ENCODE peak calls at places on chromosomes 4 and X, in nine cellular contexts. One of them, this sample, is unnamed.

GRCh38 chrX:35890699-35891098 is 28.8 kb upstream of the CFAP47 start:
- DNase-seq in foreskin fibroblast: no peak
- DNase-seq in neural crest cell: no peak
- DNase-seq in GM10248: peak; percentile 14
- DNase-seq in sigmoid colon: no peak
- DNase-seq in mammary epithelial cell: peak; percentile 35
- DNase-seq in MCF 10A: peak; percentile 79
- DNase-seq in right atrium auricular region: no peak
- DNase-seq in psoas muscle: no peak
- DNase-seq in this sample: peak; percentile 16

GRCh38 chr4:97073194-97073593 is 1070.1 kb downstream of the STPG2 start:
- DNase-seq in right atrium auricular region: no peak
- DNase-seq in GM10248: no peak
- DNase-seq in sigmoid colon: no peak
- DNase-seq in MCF 10A: no peak
- DNase-seq in psoas muscle: no peak
- DNase-seq in mammary epithelial cell: no peak
- DNase-seq in neural crest cell: no peak
- DNase-seq in foreskin fibroblast: no peak
- DNase-seq in this sample: no peak

GRCh38 chr4:139523076-139523475 is 32.9 kb downstream of the SETD7 start:
- DNase-seq in GM10248: no peak
- DNase-seq in foreskin fibroblast: no peak
- DNase-seq in psoas muscle: no peak
- DNase-seq in neural crest cell: no peak
- DNase-seq in sigmoid colon: no peak
- DNase-seq in mammary epithelial cell: peak; percentile 32
- DNase-seq in right atrium auricular region: no peak
- DNase-seq in MCF 10A: peak; percentile 24
- DNase-seq in this sample: no peak

GRCh38 chrX:47748576-47748975 is 88.1 kb upstream of the ZNF81 start:
- DNase-seq in sigmoid colon: no peak
- DNase-seq in foreskin fibroblast: no peak
- DNase-seq in MCF 10A: peak; percentile 39
- DNase-seq in right atrium auricular region: no peak
- DNase-seq in psoas muscle: no peak
- DNase-seq in mammary epithelial cell: no peak
- DNase-seq in neural crest cell: no peak
- DNase-seq in GM10248: no peak
- DNase-seq in this sample: no peak

GRCh38 chr4:148632476-148632875 is 190.3 kb upstream of the NR3C2 start:
- DNase-seq in sigmoid colon: no peak
- DNase-seq in right atrium auricular region: no peak
- DNase-seq in psoas muscle: no peak
- DNase-seq in foreskin fibroblast: no peak
- DNase-seq in GM10248: no peak
- DNase-seq in mammary epithelial cell: peak; percentile 11
- DNase-seq in MCF 10A: no peak
- DNase-seq in neural crest cell: no peak
- DNase-seq in this sample: no peak

GRCh38 chrX:39613508-39613921 is 484.2 kb downstream of the BCOR start:
- DNase-seq in sigmoid colon: no peak
- DNase-seq in right atrium auricular region: no peak
- DNase-seq in MCF 10A: peak; percentile 35
- DNase-seq in neural crest cell: no peak
- DNase-seq in GM10248: peak; percentile 47
- DNase-seq in mammary epithelial cell: peak; percentile 18
- DNase-seq in foreskin fibroblast: no peak
- DNase-seq in psoas muscle: peak; percentile 27
- DNase-seq in this sample: peak; percentile 53

GRCh38 chr4:48877827-48878535 is 28.6 kb downstream of the OCIAD2 start:
- DNase-seq in mammary epithelial cell: peak; percentile 87
- DNase-seq in right atrium auricular region: no peak
- DNase-seq in GM10248: no peak
- DNase-seq in neural crest cell: no peak
- DNase-seq in foreskin fibroblast: no peak
- DNase-seq in sigmoid colon: no peak
- DNase-seq in psoas muscle: no peak
- DNase-seq in MCF 10A: no peak
- DNase-seq in this sample: no peak

GRCh38 chr4:68469482-68469881 is 22.2 kb downstream of the TMPRSS11E start:
- DNase-seq in foreskin fibroblast: no peak
- DNase-seq in psoas muscle: no peak
- DNase-seq in right atrium auricular region: no peak
- DNase-seq in GM10248: no peak
- DNase-seq in MCF 10A: no peak
- DNase-seq in neural crest cell: no peak
- DNase-seq in sigmoid colon: no peak
- DNase-seq in mammary epithelial cell: no peak
- DNase-seq in this sample: no peak

GRCh38 chr4:52408471-52408870 is 250.6 kb downstream of the USP46 start:
- DNase-seq in foreskin fibroblast: no peak
- DNase-seq in neural crest cell: no peak
- DNase-seq in GM10248: no peak
- DNase-seq in psoas muscle: no peak
- DNase-seq in right atrium auricular region: no peak
- DNase-seq in MCF 10A: peak; percentile 4
- DNase-seq in mammary epithelial cell: no peak
- DNase-seq in sigmoid colon: no peak
- DNase-seq in this sample: no peak

GRCh38 chr4:52195882-52196281 is 144.8 kb downstream of the SPATA18 start:
- DNase-seq in foreskin fibroblast: no peak
- DNase-seq in mammary epithelial cell: no peak
- DNase-seq in MCF 10A: no peak
- DNase-seq in GM10248: no peak
- DNase-seq in right atrium auricular region: no peak
- DNase-seq in psoas muscle: no peak
- DNase-seq in neural crest cell: no peak
- DNase-seq in sigmoid colon: no peak
- DNase-seq in this sample: no peak

GRCh38 chr4:164926301-164926700 is 49.3 kb downstream of the APELA start:
- DNase-seq in sigmoid colon: no peak
- DNase-seq in foreskin fibroblast: no peak
- DNase-seq in psoas muscle: no peak
- DNase-seq in right atrium auricular region: no peak
- DNase-seq in GM10248: no peak
- DNase-seq in mammary epithelial cell: peak; percentile 74
- DNase-seq in MCF 10A: peak; percentile 93
- DNase-seq in neural crest cell: no peak
- DNase-seq in this sample: no peak

GRCh38 chr4:26557164-26557563 is 26.7 kb upstream of the TBC1D19 start:
- DNase-seq in sigmoid colon: no peak
- DNase-seq in foreskin fibroblast: peak; percentile 97
- DNase-seq in mammary epithelial cell: peak; percentile 32
- DNase-seq in GM10248: no peak
- DNase-seq in right atrium auricular region: no peak
- DNase-seq in neural crest cell: no peak
- DNase-seq in psoas muscle: peak; percentile 18
- DNase-seq in MCF 10A: peak; percentile 24
- DNase-seq in this sample: no peak

GRCh38 chr4:41028392-41029076 is 185.8 kb downstream of the APBB2 start:
- DNase-seq in MCF 10A: no peak
- DNase-seq in right atrium auricular region: no peak
- DNase-seq in mammary epithelial cell: no peak
- DNase-seq in foreskin fibroblast: peak; percentile 50
- DNase-seq in GM10248: no peak
- DNase-seq in neural crest cell: no peak
- DNase-seq in sigmoid colon: no peak
- DNase-seq in psoas muscle: no peak
- DNase-seq in this sample: no peak

GRCh38 chrX:41145920-41146608 is 60.8 kb downstream of the USP9X start:
- DNase-seq in MCF 10A: peak; percentile 93
- DNase-seq in sigmoid colon: no peak
- DNase-seq in mammary epithelial cell: peak; percentile 86
- DNase-seq in psoas muscle: no peak
- DNase-seq in GM10248: no peak
- DNase-seq in foreskin fibroblast: peak; percentile 57
- DNase-seq in right atrium auricular region: no peak
- DNase-seq in neural crest cell: no peak
- DNase-seq in this sample: no peak

DNA sequence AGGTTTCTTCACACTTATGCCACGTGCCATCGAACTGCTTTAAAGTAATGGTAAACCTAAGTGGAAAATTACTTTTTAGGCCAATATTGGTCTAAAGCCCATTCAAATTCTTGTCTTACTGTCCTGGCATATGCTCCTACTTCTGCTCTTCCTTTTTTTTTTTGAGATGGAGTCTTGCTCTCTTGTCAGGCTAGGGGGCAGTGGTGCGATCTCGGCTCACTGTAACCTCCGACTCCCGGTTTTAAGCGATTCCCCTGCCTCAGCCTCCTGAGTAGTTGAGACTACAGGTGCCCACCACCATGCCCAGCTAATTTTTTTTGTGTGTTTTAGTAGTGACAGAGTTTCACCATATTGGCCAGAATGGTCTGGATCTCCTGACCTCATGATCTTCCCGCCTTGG is 129.0 kb upstream of the TECRL start:
- DNase-seq in neural crest cell: no peak
- DNase-seq in mammary epithelial cell: no peak
- DNase-seq in sigmoid colon: no peak
- DNase-seq in psoas muscle: no peak
- DNase-seq in right atrium auricular region: no peak
- DNase-seq in foreskin fibroblast: no peak
- DNase-seq in MCF 10A: no peak
- DNase-seq in GM10248: no peak
- DNase-seq in this sample: no peak
- TF ChIP-seq CTCF in neural crest cell: peak; percentile 39
- TF ChIP-seq CTCF in mammary epithelial cell: no peak
- TF ChIP-seq CTCF in sigmoid colon: no peak
- TF ChIP-seq CTCF in psoas muscle: no peak
- TF ChIP-seq CTCF in right atrium auricular region: no peak
- TF ChIP-seq CTCF in foreskin fibroblast: no peak
- TF ChIP-seq CTCF in MCF 10A: no peak
- TF ChIP-seq CTCF in GM10248: no peak
- TF ChIP-seq CTCF in this sample: no peak

DNA sequence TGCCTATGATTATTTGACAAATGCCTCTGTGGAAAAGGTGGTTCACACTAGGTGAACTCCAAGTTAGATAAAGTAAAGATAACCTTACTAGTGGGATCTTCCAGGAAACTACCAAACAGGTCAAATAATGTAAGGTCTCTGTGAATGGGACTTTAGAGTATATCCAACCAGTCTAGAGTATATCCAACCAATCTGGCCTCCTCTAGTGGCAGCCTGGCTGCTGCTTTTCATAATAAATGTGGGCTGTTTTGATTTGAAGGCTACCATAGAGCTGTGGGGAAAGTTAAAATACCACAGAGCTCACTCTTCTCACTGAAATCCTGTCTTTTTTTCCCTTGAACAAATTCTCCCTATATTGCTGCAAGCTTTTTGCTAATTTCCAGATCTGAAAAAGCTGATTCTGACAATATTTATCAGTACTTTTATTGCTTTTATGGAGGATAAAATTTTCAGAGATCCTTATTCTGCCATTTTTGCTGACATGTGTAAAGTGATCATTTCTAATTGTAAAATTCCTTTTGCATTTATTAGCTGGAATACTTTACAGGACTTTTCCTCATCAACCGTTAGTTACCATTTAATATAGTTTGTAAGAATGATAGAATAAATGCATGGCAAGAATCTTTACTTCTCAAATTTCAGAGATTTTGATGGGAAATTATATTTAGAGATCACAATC is 111.3 kb downstream of the TET2 start:
- DNase-seq in foreskin fibroblast: no peak
- DNase-seq in psoas muscle: no peak
- DNase-seq in sigmoid colon: no peak
- DNase-seq in mammary epithelial cell: no peak
- DNase-seq in neural crest cell: no peak
- DNase-seq in GM10248: no peak
- DNase-seq in MCF 10A: peak; percentile 2
- DNase-seq in right atrium auricular region: no peak
- DNase-seq in this sample: no peak
- TF ChIP-seq CTCF in foreskin fibroblast: no peak
- TF ChIP-seq CTCF in psoas muscle: no peak
- TF ChIP-seq CTCF in sigmoid colon: no peak
- TF ChIP-seq CTCF in mammary epithelial cell: peak; percentile 6
- TF ChIP-seq CTCF in neural crest cell: no peak
- TF ChIP-seq CTCF in GM10248: no peak
- TF ChIP-seq CTCF in MCF 10A: no peak
- TF ChIP-seq CTCF in right atrium auricular region: no peak
- TF ChIP-seq CTCF in this sample: no peak

GRCh38 chr4:104353481-104353880 is 141.2 kb downstream of the CXXC4 start:
- DNase-seq in sigmoid colon: no peak
- DNase-seq in right atrium auricular region: no peak
- DNase-seq in foreskin fibroblast: no peak
- DNase-seq in MCF 10A: no peak
- DNase-seq in mammary epithelial cell: no peak
- DNase-seq in psoas muscle: no peak
- DNase-seq in neural crest cell: no peak
- DNase-seq in GM10248: no peak
- DNase-seq in this sample: no peak

GRCh38 chr4:104345598-104346242 is 149.0 kb downstream of the CXXC4 start:
- DNase-seq in mammary epithelial cell: no peak
- DNase-seq in foreskin fibroblast: no peak
- DNase-seq in right atrium auricular region: no peak
- DNase-seq in neural crest cell: no peak
- DNase-seq in MCF 10A: no peak
- DNase-seq in sigmoid colon: no peak
- DNase-seq in GM10248: no peak
- DNase-seq in psoas muscle: no peak
- DNase-seq in this sample: no peak

GRCh38 chr4:104352211-104352610 is 142.5 kb downstream of the CXXC4 start:
- DNase-seq in GM10248: no peak
- DNase-seq in neural crest cell: no peak
- DNase-seq in psoas muscle: no peak
- DNase-seq in mammary epithelial cell: peak; percentile 6
- DNase-seq in foreskin fibroblast: no peak
- DNase-seq in sigmoid colon: no peak
- DNase-seq in MCF 10A: no peak
- DNase-seq in right atrium auricular region: no peak
- DNase-seq in this sample: no peak

DNA sequence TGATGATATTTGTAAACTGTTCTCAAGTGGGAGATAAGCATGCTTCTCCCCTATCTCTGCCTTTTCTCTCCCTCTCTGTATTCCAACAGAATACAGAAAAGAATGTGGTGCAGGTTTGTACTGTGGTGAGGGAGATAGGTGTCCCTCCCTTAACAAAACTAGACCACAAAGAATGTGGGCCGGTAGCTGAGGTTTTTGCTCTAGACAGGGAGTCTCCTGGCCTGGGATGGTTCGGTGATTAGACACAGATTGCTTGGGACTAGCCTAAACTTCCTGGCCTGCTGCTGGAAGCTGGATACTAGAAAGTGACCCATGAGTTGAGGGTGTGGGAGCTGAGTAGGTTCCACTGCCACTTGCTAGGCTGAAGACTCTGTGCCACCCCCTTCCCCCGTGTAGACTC is 143.0 kb downstream of the CXXC4 start:
- DNase-seq in GM10248: no peak
- DNase-seq in right atrium auricular region: no peak
- DNase-seq in mammary epithelial cell: peak; percentile 62
- DNase-seq in neural crest cell: no peak
- DNase-seq in MCF 10A: no peak
- DNase-seq in sigmoid colon: no peak
- DNase-seq in psoas muscle: no peak
- DNase-seq in foreskin fibroblast: no peak
- DNase-seq in this sample: no peak
- TF ChIP-seq CTCF in GM10248: no peak
- TF ChIP-seq CTCF in right atrium auricular region: no peak
- TF ChIP-seq CTCF in mammary epithelial cell: no peak
- TF ChIP-seq CTCF in neural crest cell: no peak
- TF ChIP-seq CTCF in MCF 10A: no peak
- TF ChIP-seq CTCF in sigmoid colon: no peak
- TF ChIP-seq CTCF in psoas muscle: no peak
- TF ChIP-seq CTCF in foreskin fibroblast: no peak
- TF ChIP-seq CTCF in this sample: no peak

GRCh38 chr4:129344058-129344457 is 248.1 kb downstream of the C4orf33 start:
- DNase-seq in MCF 10A: peak; percentile 75
- DNase-seq in neural crest cell: peak; percentile 7
- DNase-seq in psoas muscle: no peak
- DNase-seq in foreskin fibroblast: peak; percentile 7
- DNase-seq in sigmoid colon: no peak
- DNase-seq in mammary epithelial cell: peak; percentile 40
- DNase-seq in GM10248: peak; percentile 15
- DNase-seq in right atrium auricular region: no peak
- DNase-seq in this sample: peak; percentile 16
- TF ChIP-seq CTCF in MCF 10A: peak; percentile 66
- TF ChIP-seq CTCF in neural crest cell: peak; percentile 81
- TF ChIP-seq CTCF in psoas muscle: peak; percentile 51
- TF ChIP-seq CTCF in foreskin fibroblast: peak; percentile 33
- TF ChIP-seq CTCF in sigmoid colon: peak; percentile 20
- TF ChIP-seq CTCF in mammary epithelial cell: peak; percentile 67
- TF ChIP-seq CTCF in GM10248: peak; percentile 31
- TF ChIP-seq CTCF in right atrium auricular region: peak; percentile 64
- TF ChIP-seq CTCF in this sample: peak; percentile 25

This sample was measured in GM13976.